ENCODE peak calls at places on chromosomes 2 and 18, in five cellular contexts. K is fibroblast of pulmonary artery, I is BE2C, N is stomach, W is cardiac muscle cell. R is an unnamed sample.

GRCh38 chr2:237486334-237486818 is 675 bp upstream of the MLPH start:
- DNase-seq in K (no peak), I (no peak), N (no peak), W (no peak), R (peak; percentile 49)

GRCh38 chr18:23053756-23054457 is 81.4 kb upstream of the CABLES1 start:
- DNase-seq in K (peak; percentile 64), I (peak; percentile 33), N (peak; percentile 27), W (peak; percentile 73), R (peak; percentile 34)

GRCh38 chr2:80496770-80497169 is 192.2 kb upstream of the LRRTM1 start:
- DNase-seq in K (peak; percentile 67), I (no peak), N (no peak), W (peak; percentile 37), R (peak; percentile 51)

GRCh38 chr2:79723830-79724229 is 211.0 kb downstream of the CTNNA2 start:
- DNase-seq in K (peak; percentile 53), I (no peak), N (no peak), W (no peak), R (peak; percentile 89)

GRCh38 chr2:226396541-226396940 is 403.1 kb downstream of the IRS1 start:
- DNase-seq in K (no peak), I (no peak), N (no peak), W (no peak), R (no peak)

GRCh38 chr2:1169291-1169949 is 218.8 kb downstream of the SNTG2 start:
- DNase-seq in K (no peak), I (no peak), N (no peak), W (no peak), R (no peak)

GRCh38 chr2:171878481-171878993 is 15.5 kb downstream of the SLC25A12 start:
- DNase-seq in K (peak; percentile 79), I (no peak), N (peak; percentile 29), W (peak; percentile 90), R (peak; percentile 74)

GRCh38 chr2:189437931-189438330 is 3.3 kb upstream of the WDR75 start:
- DNase-seq in K (no peak), I (no peak), N (no peak), W (no peak), R (no peak)

GRCh38 chr2:201452058-201452736 is 657 bp downstream of the STRADB start:
- DNase-seq in K (no peak), I (no peak), N (no peak), W (peak; percentile 19), R (no peak)

GRCh38 chr18:46497129-46497528 is 159.9 kb downstream of the LOXHD1 start:
- DNase-seq in K (peak; percentile 29), I (no peak), N (no peak), W (peak; percentile 39), R (no peak)

GRCh38 chr2:215422676-215423075 is 13.2 kb downstream of the FN1 start:
- DNase-seq in K (peak; percentile 51), I (no peak), N (no peak), W (peak; percentile 48), R (no peak)

GRCh38 chr2:180890781-180891180 is 89.6 kb upstream of the UBE2E3 start:
- DNase-seq in K (peak; percentile 23), I (no peak), N (no peak), W (peak; percentile 42), R (peak; percentile 11)

GRCh38 chr2:230690439-230690838 is 22.2 kb upstream of the CAB39 start:
- DNase-seq in K (peak; percentile 50), I (no peak), N (peak; percentile 33), W (peak; percentile 81), R (no peak)

GRCh38 chr18:3594760-3595241 is 144.8 kb downstream of the TGIF1 start:
- DNase-seq in K (peak; percentile 72), I (no peak), N (peak; percentile 37), W (peak; percentile 72), R (peak; percentile 69)

GRCh38 chr2:7057865-7058400 is 140.7 kb downstream of the RNF144A start:
- DNase-seq in K (no peak), I (no peak), N (no peak), W (no peak), R (no peak)

GRCh38 chr2:70837980-70838379 is 2.4 kb upstream of the CD207 start:
- DNase-seq in K (no peak), I (no peak), N (no peak), W (no peak), R (no peak)

GRCh38 chr2:28088970-28089369 is 198.4 kb downstream of the BABAM2 start:
- DNase-seq in K (peak; percentile 44), I (no peak), N (no peak), W (no peak), R (no peak)

GRCh38 chr18:75783816-75784215 is 356.3 kb upstream of the SMIM21 start:
- DNase-seq in K (no peak), I (no peak), N (no peak), W (no peak), R (no peak)

GRCh38 chr18:39951321-39951720 is 2003.7 kb upstream of the PIK3C3 start:
- DNase-seq in K (peak; percentile 8), I (no peak), N (no peak), W (no peak), R (peak; percentile 43)

GRCh38 chr2:167509585-167509984 is 621.3 kb downstream of the XIRP2 start:
- DNase-seq in K (peak; percentile 91), I (no peak), N (no peak), W (peak; percentile 54), R (peak; percentile 14)

GRCh38 chr18:47280121-47280520 is 28.7 kb upstream of the SKOR2 start:
- DNase-seq in K (no peak), I (no peak), N (no peak), W (no peak), R (no peak)

GRCh38 chr2:28378679-28379392 is 13.8 kb upstream of the FOSL2 start:
- DNase-seq in K (no peak), I (no peak), N (no peak), W (no peak), R (no peak)

GRCh38 chr2:83582589-83582988 is 876.5 kb downstream of the SUCLG1 start:
- DNase-seq in K (no peak), I (no peak), N (no peak), W (no peak), R (no peak)

GRCh38 chr2:83584674-83585073 is 874.4 kb downstream of the SUCLG1 start:
- DNase-seq in K (no peak), I (no peak), N (no peak), W (peak; percentile 11), R (peak; percentile 36)

GRCh38 chr2:83585250-83585649 is 873.8 kb downstream of the SUCLG1 start:
- DNase-seq in K (no peak), I (no peak), N (no peak), W (no peak), R (no peak)

GRCh38 chr2:83587309-83587708 is 871.8 kb downstream of the SUCLG1 start:
- DNase-seq in K (no peak), I (no peak), N (no peak), W (no peak), R (no peak)
- TF ChIP-seq CTCF in K (no peak), I (no peak), N (no peak), W (no peak), R (no peak)

DNA sequence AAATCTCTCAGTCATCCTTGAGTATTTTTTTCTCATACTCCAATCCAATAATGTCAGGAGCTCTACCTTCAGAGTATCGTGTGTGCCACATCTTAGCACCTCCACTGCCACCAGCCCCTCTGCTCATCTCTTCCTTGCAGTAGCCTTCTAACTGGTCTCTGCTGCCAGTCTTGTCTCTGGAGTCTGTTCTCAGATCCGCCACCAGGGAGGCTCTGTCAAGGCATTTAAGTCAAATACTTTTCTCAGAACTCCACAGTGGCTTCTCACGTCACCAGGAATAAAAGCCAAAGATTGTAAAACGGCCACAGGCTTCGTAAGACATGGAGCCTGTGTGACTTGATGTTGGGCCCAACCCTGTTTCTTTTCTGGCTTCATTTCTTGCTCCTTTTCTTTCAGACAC is 7.1 kb downstream of the UNC50 start:
- DNase-seq in K (no peak), I (no peak), N (no peak), W (no peak), R (no peak)
- TF ChIP-seq CTCF in K (peak; percentile 12), I (no peak), N (no peak), W (no peak), R (no peak)

GRCh38 chr2:238839428-238839827 is 8.5 kb upstream of the TWIST2 start:
- DNase-seq in K (no peak), I (no peak), N (no peak), W (no peak), R (no peak)
- TF ChIP-seq CTCF in K (peak; percentile 5), I (no peak), N (no peak), W (peak; percentile 13), R (peak; percentile 13)

DNA sequence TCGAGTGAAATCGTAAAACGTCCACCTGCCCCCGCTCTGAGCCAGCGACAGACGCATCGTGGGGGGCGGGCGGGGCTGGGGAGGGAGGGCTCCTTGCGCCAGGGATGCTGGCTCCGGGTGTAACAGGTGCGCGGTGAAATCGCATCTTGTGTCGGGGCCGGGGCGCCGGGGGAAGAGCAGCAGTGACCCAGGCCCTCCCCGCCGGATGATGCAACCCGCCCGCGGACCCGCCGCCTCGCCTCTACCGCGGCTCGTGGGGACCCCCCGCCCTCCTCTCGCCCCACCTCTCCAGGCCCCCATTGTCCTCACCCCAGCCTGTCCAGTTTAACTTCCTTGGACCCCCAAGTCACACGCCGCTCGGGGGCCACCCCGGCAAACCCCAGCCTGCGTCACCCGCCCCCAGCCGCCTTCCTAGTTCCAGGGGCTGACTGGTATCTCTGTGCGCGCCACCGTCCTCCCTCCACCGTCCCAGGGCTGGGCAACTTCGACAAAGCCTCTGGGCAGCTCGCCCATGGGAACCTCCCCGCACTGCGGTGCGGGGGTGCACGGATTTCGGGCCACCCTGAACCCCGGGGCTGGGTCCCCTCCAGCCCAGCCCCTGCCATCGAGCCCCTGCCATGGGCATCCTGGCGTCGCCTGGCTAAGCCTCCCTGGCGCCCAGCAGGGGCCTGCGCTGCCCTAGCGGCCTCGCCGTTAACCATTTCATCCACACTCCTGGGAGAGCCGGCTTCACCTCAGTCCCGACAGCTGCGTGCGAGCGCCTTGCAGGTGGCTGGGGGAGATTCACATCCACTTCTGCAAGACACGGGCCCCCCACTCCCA is 799 bp upstream of the KIF1A start:
- DNase-seq in K (no peak), I (peak; percentile 55), N (peak; percentile 24), W (no peak), R (no peak)
- TF ChIP-seq CTCF in K (no peak), I (peak; percentile 21), N (no peak), W (no peak), R (no peak)

R was measured in fibroblast of villous mesenchyme.